ENCODE peak calls at places on chromosomes 11 and 22, in five cellular contexts. J is iris pigment epithelial cell; Z is nucleus accumbens; Q is AG09309; Y is stimulated activated CD4-positive, alpha-beta T cell treated with anti-CD3 and anti-CD28 coated beads, Interleukin-2, amount 100 ng/mL, for 48 hours. V is an unnamed sample.
A peak's percentile ranks its signal among the peaks of the same experiment; 100 is the strongest.

GRCh38 chr11:287821-288327 is 1.1 kb upstream of the PGGHG start:
- DNase-seq in J (no peak), Z (no peak), Q (no peak), Y (peak; percentile 23), V (peak; percentile 1)

GRCh38 chr22:43152355-43153071 is 1.2 kb downstream of the TSPO start:
- DNase-seq in J (peak; percentile 30), Z (no peak), Q (no peak), Y (peak; percentile 44), V (no peak)

GRCh38 chr11:33773399-33774355 is 643 bp downstream of the FBXO3 start:
- DNase-seq in J (peak; percentile 14), Z (no peak), Q (no peak), Y (peak; percentile 11), V (peak; percentile 58)

GRCh38 chr11:206516-207212 is 535 bp downstream of the BET1L start:
- DNase-seq in J (peak; percentile 16), Z (no peak), Q (no peak), Y (no peak), V (no peak)

GRCh38 chr22:43532301-43533050 is 120.7 kb downstream of the MPPED1 start:
- DNase-seq in J (no peak), Z (no peak), Q (no peak), Y (no peak), V (no peak)

GRCh38 chr11:10329935-10330334 is 25.1 kb downstream of the ADM start:
- DNase-seq in J (peak; percentile 95), Z (no peak), Q (peak; percentile 91), Y (no peak), V (no peak)

GRCh38 chr11:110077866-110078325 is 15.3 kb upstream of the ZC3H12C start:
- DNase-seq in J (peak; percentile 84), Z (no peak), Q (no peak), Y (peak; percentile 25), V (no peak)

GRCh38 chr11:122984186-122985011 is 2.8 kb upstream of the BSX start:
- DNase-seq in J (no peak), Z (no peak), Q (no peak), Y (no peak), V (peak; percentile 70)

GRCh38 chr11:16780698-16781550 is 42.5 kb downstream of the C11orf58 start:
- DNase-seq in J (no peak), Z (no peak), Q (no peak), Y (no peak), V (no peak)

GRCh38 chr22:30245985-30246901 is at the start of gene LIF:
- DNase-seq in J (peak; percentile 86), Z (no peak), Q (no peak), Y (peak; percentile 48), V (peak; percentile 60)

GRCh38 chr11:35796542-35796941 is 134.0 kb downstream of the TRIM44 start:
- DNase-seq in J (peak; percentile 59), Z (no peak), Q (no peak), Y (no peak), V (no peak)

GRCh38 chr11:102794382-102794781 is 3.6 kb downstream of the MMP1 start:
- DNase-seq in J (peak; percentile 47), Z (no peak), Q (no peak), Y (peak; percentile 2), V (peak; percentile 65)

GRCh38 chr11:63858628-63859550 is 20.0 kb downstream of the MARK2 start:
- DNase-seq in J (peak; percentile 96), Z (no peak), Q (no peak), Y (no peak), V (no peak)

GRCh38 chr11:46210133-46210636 is 67.3 kb upstream of the CREB3L1 start:
- DNase-seq in J (peak; percentile 93), Z (no peak), Q (peak; percentile 62), Y (no peak), V (no peak)

GRCh38 chr22:35450824-35451541 is 51.0 kb downstream of the MCM5 start:
- DNase-seq in J (no peak), Z (no peak), Q (no peak), Y (no peak), V (no peak)

GRCh38 chr22:44516841-44517240 is 18.8 kb upstream of the RTL6 start:
- DNase-seq in J (no peak), Z (no peak), Q (no peak), Y (no peak), V (no peak)